ENCODE peak calls at places on chromosome 5, in four cellular contexts. J, L, U and Q are unnamed samples.

GRCh38 chr5:174727794-174728662 is 3.6 kb downstream of the MSX2 start:
- DNase-seq in J (no peak), L (no peak), U (peak; percentile 3), Q (no peak)

GRCh38 chr5:60538955-60539866 is 160.8 kb downstream of the DEPDC1B start:
- DNase-seq in J (no peak), L (no peak), U (no peak), Q (no peak)

GRCh38 chr5:59079622-59080620 is 497.0 kb downstream of the RAB3C start:
- DNase-seq in J (no peak), L (no peak), U (peak; percentile 73), Q (no peak)

GRCh38 chr5:167759411-167759821 is 532.0 kb upstream of the WWC1 start:
- DNase-seq in J (no peak), L (no peak), U (no peak), Q (no peak)

GRCh38 chr5:75886706-75887105 is 169.5 kb upstream of the POC5 start:
- DNase-seq in J (no peak), L (no peak), U (no peak), Q (no peak)

GRCh38 chr5:6704361-6704851 is 8.8 kb upstream of the TENT4A start:
- DNase-seq in J (no peak), L (no peak), U (peak; percentile 95), Q (no peak)

GRCh38 chr5:32848681-32849080 is 137.6 kb downstream of the NPR3 start:
- DNase-seq in J (no peak), L (no peak), U (no peak), Q (no peak)

GRCh38 chr5:16916262-16916878 is 19.7 kb downstream of the MYO10 start:
- DNase-seq in J (no peak), L (no peak), U (no peak), Q (no peak)

GRCh38 chr5:108788142-108788541 is 40.4 kb downstream of the FER start:
- DNase-seq in J (peak; percentile 78), L (no peak), U (peak; percentile 90), Q (no peak)

GRCh38 chr5:146962801-146963355 is 84.3 kb upstream of the PPP2R2B start:
- DNase-seq in J (no peak), L (no peak), U (no peak), Q (no peak)

GRCh38 chr5:124655211-124655880 is 91.1 kb downstream of the ZNF608 start:
- DNase-seq in J (no peak), L (no peak), U (no peak), Q (no peak)

GRCh38 chr5:138542120-138542955 is 698 bp downstream of the ETF1 start:
- DNase-seq in J (no peak), L (no peak), U (peak; percentile 77), Q (no peak)

GRCh38 chr5:1010641-1011046 is 2.0 kb downstream of the NKD2 start:
- DNase-seq in J (peak; percentile 55), L (no peak), U (peak; percentile 61), Q (peak; percentile 7)

GRCh38 chr5:40494631-40495030 is 185.1 kb upstream of the PTGER4 start:
- DNase-seq in J (no peak), L (no peak), U (no peak), Q (no peak)

GRCh38 chr5:16936150-16937022 is at the start of gene MYO10:
- DNase-seq in J (peak; percentile 84), L (no peak), U (peak; percentile 86), Q (peak; percentile 15)

DNA sequence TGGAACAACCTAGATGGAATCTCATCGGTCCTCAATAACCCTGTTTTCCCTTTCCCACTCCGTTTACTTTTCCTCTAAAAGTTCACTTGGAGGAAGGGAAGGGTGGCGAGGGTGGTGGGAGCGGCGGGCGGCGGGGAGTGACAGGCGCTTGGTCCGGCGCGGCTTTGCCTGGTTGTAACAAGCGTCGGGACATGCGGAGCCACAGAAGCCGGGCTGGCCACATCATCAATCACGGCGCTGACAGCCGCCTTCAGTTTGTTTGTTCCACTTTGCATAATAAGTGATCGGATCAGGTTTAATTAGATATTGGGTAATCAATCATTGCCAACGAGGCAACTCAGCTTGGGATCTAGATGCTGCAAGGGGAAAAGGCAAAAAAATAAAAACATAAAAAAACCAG is 396.1 kb upstream of the IRX4 start:
- DNase-seq in J (no peak), L (no peak), U (peak; percentile 38), Q (no peak)
- H3K9me3 ChIP-seq in J (no peaks in the 10 kb centered on the region), L (no peaks in the 10 kb centered on the region), U (no peaks in the 10 kb centered on the region), Q (no peaks in the 10 kb centered on the region)

GRCh38 chr5:140767444-140767843 is 18.5 kb upstream of the PCDHA1 start:
- DNase-seq in J (no peak), L (no peak), U (no peak), Q (no peak)

GRCh38 chr5:140764177-140765020 is 21.5 kb upstream of the PCDHA1 start:
- DNase-seq in J (no peak), L (no peak), U (no peak), Q (no peak)
- H3K9me3 ChIP-seq in J (peaks cover 39% of the 10 kb centered on the region), L (peaks cover 33% of the 10 kb centered on the region), U (peaks cover 11% of the 10 kb centered on the region), Q (peaks cover 31% of the 10 kb centered on the region)

GRCh38 chr5:141343242-141343952 is at the start of gene PCDHGA3:
- DNase-seq in J (no peak), L (no peak), U (no peak), Q (no peak)

GRCh38 chr5:141342773-141343172 is 856 bp upstream of the PCDHGA3 start:
- DNase-seq in J (no peak), L (no peak), U (no peak), Q (no peak)

GRCh38 chr5:141349917-141350619 is at the start of gene PCDHGB1:
- DNase-seq in J (no peak), L (no peak), U (no peak), Q (no peak)

GRCh38 chr5:141343953-141344463 is 379 bp downstream of the PCDHGA3 start:
- DNase-seq in J (no peak), L (no peak), U (no peak), Q (no peak)

DNA sequence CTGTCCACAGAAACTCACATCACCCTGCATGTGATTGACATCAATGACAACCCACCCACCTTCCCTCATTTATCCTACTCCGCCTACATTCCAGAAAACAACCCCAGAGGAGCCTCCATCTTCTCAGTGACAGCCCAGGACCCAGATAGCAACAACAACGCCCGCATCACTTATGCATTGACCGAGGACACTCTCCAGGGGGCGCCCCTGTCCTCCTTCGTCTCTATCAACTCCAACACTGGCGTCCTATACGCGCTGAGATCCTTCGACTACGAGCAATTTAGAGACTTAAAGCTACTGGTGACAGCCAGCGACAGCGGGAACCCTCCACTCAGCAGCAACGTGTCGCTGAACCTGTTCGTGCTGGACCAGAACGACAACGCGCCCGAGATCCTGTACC is 1.7 kb downstream of the PCDHGA3 start:
- DNase-seq in J (no peak), L (no peak), U (no peak), Q (no peak)
- H3K9me3 ChIP-seq in J (no peaks in the 10 kb centered on the region), L (no peaks in the 10 kb centered on the region), U (peaks cover 14% of the 10 kb centered on the region), Q (peaks cover 9% of the 10 kb centered on the region)

DNA sequence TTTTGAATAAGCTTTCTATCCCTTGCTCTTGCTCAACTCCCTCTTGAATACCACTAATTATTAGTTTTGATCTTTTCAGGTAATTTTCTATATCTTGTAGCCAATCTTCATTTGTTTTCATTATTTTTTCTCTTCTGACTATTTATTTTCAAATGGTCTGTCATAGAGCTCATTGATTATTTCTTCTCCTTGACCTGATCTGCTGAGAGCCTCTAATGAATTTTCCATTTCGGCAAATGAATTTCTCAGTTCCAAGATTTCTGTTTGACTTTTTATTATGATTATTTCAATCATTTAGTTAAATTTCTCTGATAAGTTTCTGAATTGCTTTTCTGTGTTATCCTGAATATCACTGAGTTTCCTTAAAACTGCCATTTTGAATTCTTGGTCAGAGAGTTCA is 39.4 kb downstream of the MTRR start:
- DNase-seq in J (no peak), L (no peak), U (no peak), Q (no peak)
- H3K9me3 ChIP-seq in J (no peaks in the 10 kb centered on the region), L (no peaks in the 10 kb centered on the region), U (no peaks in the 10 kb centered on the region), Q (no peaks in the 10 kb centered on the region)

GRCh38 chr5:178983728-178984127 is 11.4 kb downstream of the GRM6 start:
- DNase-seq in J (no peak), L (no peak), U (no peak), Q (no peak)

GRCh38 chr5:178984145-178985072 is 10.7 kb downstream of the GRM6 start:
- DNase-seq in J (no peak), L (no peak), U (no peak), Q (no peak)

GRCh38 chr5:178989311-178989710 is 5.8 kb downstream of the GRM6 start:
- DNase-seq in J (no peak), L (no peak), U (no peak), Q (no peak)

GRCh38 chr5:178988436-178989220 is 6.5 kb downstream of the GRM6 start:
- DNase-seq in J (no peak), L (no peak), U (no peak), Q (no peak)

GRCh38 chr5:178986326-178986960 is 8.7 kb downstream of the GRM6 start:
- DNase-seq in J (no peak), L (no peak), U (no peak), Q (no peak)
- H3K9me3 ChIP-seq in J (no peaks in the 10 kb centered on the region), L (no peaks in the 10 kb centered on the region), U (peaks cover 19% of the 10 kb centered on the region), Q (no peaks in the 10 kb centered on the region)

DNA sequence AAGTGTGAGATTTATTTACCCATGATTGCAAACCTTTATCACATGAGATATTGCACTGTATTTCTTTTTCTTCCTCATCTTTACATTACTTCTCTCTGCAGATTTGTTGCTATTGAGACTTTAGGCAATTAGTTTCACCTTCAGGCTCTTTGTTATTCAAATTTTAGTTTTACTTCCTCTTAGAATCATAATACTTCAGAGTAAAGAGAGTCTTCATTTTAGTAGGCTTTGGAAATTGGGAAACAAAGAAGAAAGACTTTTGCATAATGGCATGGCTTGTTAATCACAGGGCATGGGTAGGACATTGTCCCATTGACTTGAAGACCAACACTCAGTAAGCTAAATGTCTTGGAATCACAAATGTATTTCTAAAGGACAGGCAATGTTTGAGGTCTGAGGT is 1.2 kb upstream of the PCDHGA5 start:
- DNase-seq in J (no peak), L (no peak), U (no peak), Q (no peak)
- H3K9me3 ChIP-seq in J (no peaks in the 10 kb centered on the region), L (no peaks in the 10 kb centered on the region), U (peaks cover 53% of the 10 kb centered on the region), Q (peaks cover 19% of the 10 kb centered on the region)